ENCODE peak calls at places on chromosomes 3 and 15, in four cellular contexts. N, D, B and S are unnamed samples.

GRCh38 chr3:51700403-51700802 is 6.5 kb upstream of the GRM2 start:
- DNase-seq in B (no peak), D (no peak), N (no peak), S (no peak)

GRCh38 chr3:126394179-126394976 is at the start of gene CFAP100:
- DNase-seq in B (no peak), D (no peak), N (no peak), S (no peak)

GRCh38 chr3:65425880-65426279 is 612.8 kb downstream of the MAGI1 start:
- DNase-seq in B (no peak), N (no peak), D (peak), S (no peak)

GRCh38 chr3:4981160-4981687 is 2.0 kb downstream of the BHLHE40 start:
- DNase-seq in B (no peak), N (no peak), D (no peak), S (no peak)

GRCh38 chr3:157117875-157118654 is 41.9 kb downstream of the CCNL1 start:
- DNase-seq in D (no peak), B (no peak), N (no peak), S (no peak)

GRCh38 chr3:160677459-160677901 is 520 bp downstream of the ARL14 start:
- DNase-seq in N (no peak), D (no peak), B (no peak), S (peak)

GRCh38 chr3:111070772-111071256 is 802 bp upstream of the NECTIN3 start:
- DNase-seq in B (peak), D (peak), N (no peak), S (no peak)

GRCh38 chr15:39685999-39686613 is 96.5 kb downstream of the FSIP1 start:
- DNase-seq in D (peak), N (peak), B (peak), S (peak)

GRCh38 chr15:31158858-31159569 is 57.5 kb upstream of the TRPM1 start:
- DNase-seq in B (no peak), D (no peak), N (no peak), S (no peak)

GRCh38 chr3:16516695-16517481 is 3.4 kb upstream of the RFTN1 start:
- DNase-seq in N (no peak), D (peak), B (no peak), S (no peak)

GRCh38 chr3:46019707-46020106 is 7.6 kb downstream of the XCR1 start:
- DNase-seq in N (no peak), D (no peak), B (no peak), S (no peak)

GRCh38 chr3:184716652-184717607 is 5.1 kb upstream of the MAGEF1 start:
- DNase-seq in B (no peak), D (peak), N (no peak), S (no peak)

GRCh38 chr15:77747175-77748077 is 114.7 kb upstream of the LINGO1 start:
- DNase-seq in B (peak), D (no peak), N (no peak), S (no peak)

GRCh38 chr3:8524656-8525399 is 23.2 kb downstream of the LMCD1 start:
- DNase-seq in B (no peak), N (no peak), D (no peak), S (no peak)

GRCh38 chr3:172685331-172686214 is 25.3 kb downstream of the NCEH1 start:
- DNase-seq in B (no peak), N (no peak), D (no peak), S (no peak)

GRCh38 chr3:71384393-71384792 is 199.1 kb downstream of the FOXP1 start:
- DNase-seq in B (no peak), N (no peak), D (no peak), S (no peak)

GRCh38 chr3:188911033-188911850 is 260.5 kb upstream of the TPRG1 start:
- DNase-seq in B (no peak), D (no peak), N (no peak), S (no peak)

GRCh38 chr3:12458901-12459300 is 25.4 kb upstream of the TSEN2 start:
- DNase-seq in N (no peak), D (no peak), B (no peak), S (no peak)

GRCh38 chr3:114405202-114405601 is 111.4 kb downstream of the TIGIT start:
- DNase-seq in B (no peak), N (no peak), D (no peak), S (no peak)

GRCh38 chr15:100856847-100857246 is 22.8 kb upstream of the ALDH1A3 start:
- DNase-seq in B (no peak), N (no peak), D (no peak), S (no peak)

GRCh38 chr3:72665701-72666443 is 182.4 kb downstream of the SHQ1 start:
- DNase-seq in B (peak), D (no peak), N (no peak), S (no peak)

GRCh38 chr3:8579101-8579500 is 65.5 kb downstream of the SSUH2 start:
- DNase-seq in B (no peak), D (no peak), N (no peak), S (no peak)

GRCh38 chr3:12155833-12156232 is 2.9 kb downstream of the TIMP4 start:
- DNase-seq in B (peak), D (peak), N (peak), S (no peak)

GRCh38 chr15:39434126-39434525 is 146.8 kb upstream of the THBS1 start:
- DNase-seq in B (no peak), D (peak), N (no peak), S (no peak)

GRCh38 chr3:150114873-150115570 is 144.3 kb upstream of the PFN2 start:
- DNase-seq in N (no peak), D (no peak), B (no peak), S (no peak)

GRCh38 chr15:92071030-92071644 is 217.6 kb downstream of the SLCO3A1 start:
- DNase-seq in B (no peak), N (no peak), D (no peak), S (no peak)

GRCh38 chr15:53573091-53573490 is 186.4 kb downstream of the WDR72 start:
- DNase-seq in D (no peak), B (no peak), N (no peak), S (no peak)

GRCh38 chr3:97864-98263 is 98.7 kb upstream of the CHL1 start:
- DNase-seq in B (no peak), N (no peak), D (no peak), S (no peak)

GRCh38 chr3:171218069-171218468 is 191.5 kb upstream of the SLC2A2 start:
- DNase-seq in D (no peak), B (no peak), N (no peak), S (no peak)

GRCh38 chr3:102979682-102980378 is 545.0 kb downstream of the ZPLD1 start:
- DNase-seq in D (no peak), N (peak), B (no peak), S (no peak)

GRCh38 chr3:126186749-126187148 is 6.4 kb upstream of the ALDH1L1 start:
- DNase-seq in N (no peak), B (no peak), D (no peak), S (no peak)

GRCh38 chr3:128619146-128619890 is 31.3 kb downstream of the RPN1 start:
- DNase-seq in N (no peak), D (no peak), B (no peak), S (peak)

GRCh38 chr3:33914731-33915389 is 116.4 kb downstream of the PDCD6IP start:
- DNase-seq in D (no peak), N (no peak), B (peak), S (no peak)

GRCh38 chr3:4735243-4735642 is 242.1 kb downstream of the ITPR1 start:
- DNase-seq in N (no peak), B (no peak), D (no peak), S (no peak)

GRCh38 chr3:187973977-187974856 is 179.7 kb upstream of the LPP start:
- DNase-seq in B (no peak), N (no peak), D (no peak), S (no peak)

GRCh38 chr3:66416556-66417304 is 84.1 kb downstream of the LRIG1 start:
- DNase-seq in N (no peak), B (no peak), D (no peak), S (no peak)

GRCh38 chr3:131036200-131036816 is 9.6 kb downstream of the NEK11 start:
- DNase-seq in B (no peak), D (no peak), N (no peak), S (no peak)
- TF ChIP-seq TCF7L2 in B (no peak), D (no peak), N (no peak), S (no peak)

GRCh38 chr3:182697345-182697919 is 95.9 kb upstream of the ATP11B start:
- DNase-seq in D (no peak), B (peak), N (no peak), S (no peak)

GRCh38 chr3:182693723-182694122 is 99.6 kb upstream of the ATP11B start:
- DNase-seq in B (no peak), N (no peak), D (no peak), S (no peak)

GRCh38 chr3:182690163-182690562 is 103.1 kb upstream of the ATP11B start:
- DNase-seq in N (no peak), B (no peak), D (no peak), S (no peak)

GRCh38 chr3:182692685-182693084 is 100.6 kb upstream of the ATP11B start:
- DNase-seq in D (no peak), N (no peak), B (no peak), S (no peak)

DNA sequence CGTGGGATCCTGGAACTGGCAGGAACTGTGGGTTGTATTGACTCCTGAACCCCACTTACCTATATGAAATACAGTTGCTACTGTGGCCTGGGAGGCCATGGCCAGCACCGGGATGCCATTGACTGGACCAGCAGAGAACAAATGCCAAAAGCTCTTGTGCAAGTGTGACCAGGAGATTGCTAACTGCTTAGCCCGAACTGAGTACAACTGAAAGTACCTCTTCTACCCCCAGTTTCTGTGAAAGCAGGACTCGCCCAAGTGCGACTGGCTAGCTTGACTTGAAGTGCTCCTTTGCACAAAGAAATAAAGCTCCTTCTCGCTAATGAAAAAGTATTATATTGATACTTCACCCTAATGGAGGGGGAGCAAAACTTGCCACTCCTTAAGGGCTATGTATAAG is 101.3 kb upstream of the ATP11B start:
- DNase-seq in B (no peak), N (no peak), D (no peak), S (no peak)
- H3K27ac ChIP-seq in B (no peak), N (no peak), D (no peak), S (no peak)

GRCh38 chr3:129665024-129665768 is 58.7 kb upstream of the PLXND1 start:
- DNase-seq in D (peak), B (no peak), N (no peak), S (no peak)
- TF ChIP-seq TCF7L2 in D (no peak), B (no peak), N (no peak), S (no peak)

DNA sequence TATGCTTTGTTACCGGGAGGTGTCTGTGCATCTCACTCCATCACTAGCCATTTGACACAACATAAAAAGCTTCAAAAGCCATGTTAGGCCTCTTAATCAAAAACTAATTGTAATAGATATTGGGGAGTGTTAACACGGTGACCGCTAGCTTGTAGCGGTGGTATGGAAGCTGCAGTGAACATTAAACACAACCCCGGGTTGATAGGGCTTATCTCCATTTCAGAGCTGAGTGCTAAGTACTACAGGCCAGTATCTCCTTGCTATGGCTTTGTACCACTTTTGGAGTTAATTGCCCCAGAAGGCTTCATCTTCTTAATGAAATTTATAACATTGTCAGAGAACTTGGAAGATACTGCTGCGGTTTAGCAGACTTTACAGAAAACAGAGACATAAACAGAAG is 142.6 kb upstream of the NR2F2 start:
- DNase-seq in D (no peak), B (no peak), N (no peak), S (no peak)
- H3K27ac ChIP-seq in D (no peak), B (no peak), N (no peak), S (no peak)

GRCh38 chr3:98199020-98199419 is 32.5 kb downstream of the OR5H15 start:
- DNase-seq in N (no peak), B (no peak), D (no peak), S (no peak)
- TF ChIP-seq TCF7L2 in N (no peak), B (no peak), D (no peak), S (no peak)

GRCh38 chr15:52008698-52009434 is 10.2 kb upstream of the MAPK6 start:
- DNase-seq in B (peak), D (peak), N (no peak), S (peak)
- H3K27ac ChIP-seq in B (peak), D (peak), N (no peak), S (no peak)

GRCh38 chr15:64133619-64134018 is 17.9 kb upstream of the SNX22 start:
- DNase-seq in N (no peak), D (no peak), B (no peak), S (no peak)

GRCh38 chr15:64131547-64131946 is 20.0 kb upstream of the SNX22 start:
- DNase-seq in D (no peak), N (no peak), B (no peak), S (no peak)

GRCh38 chr15:64137226-64137833 is 14.2 kb upstream of the SNX22 start:
- DNase-seq in B (no peak), D (no peak), N (no peak), S (no peak)

GRCh38 chr15:64132217-64132616 is 19.3 kb upstream of the SNX22 start:
- DNase-seq in D (no peak), B (no peak), N (no peak), S (no peak)

GRCh38 chr15:64134322-64134829 is 17.2 kb upstream of the SNX22 start:
- DNase-seq in N (no peak), D (no peak), B (no peak), S (no peak)
- TF ChIP-seq TCF7L2 in N (no peak), D (no peak), B (no peak), S (no peak)

GRCh38 chr3:144028798-144029411 is 57.3 kb downstream of the DIPK2A start:
- DNase-seq in N (no peak), B (no peak), D (no peak), S (no peak)
- H3K27ac ChIP-seq in N (no peak), B (no peak), D (no peak), S (no peak)

GRCh38 chr3:112785321-112786001 is 61.2 kb downstream of the CD200R1L start:
- DNase-seq in B (no peak), D (no peak), N (no peak), S (no peak)

GRCh38 chr3:112789787-112790186 is 56.9 kb downstream of the CD200R1L start:
- DNase-seq in N (no peak), B (no peak), D (no peak), S (no peak)

GRCh38 chr3:112786881-112787625 is 59.6 kb downstream of the CD200R1L start:
- DNase-seq in B (no peak), D (no peak), N (no peak), S (no peak)

GRCh38 chr3:112782481-112782880 is 64.2 kb downstream of the CD200R1L start:
- DNase-seq in D (no peak), B (no peak), N (no peak), S (no peak)

GRCh38 chr3:112786002-112786590 is 60.6 kb downstream of the CD200R1L start:
- DNase-seq in D (no peak), B (peak), N (no peak), S (no peak)
- TF ChIP-seq TCF7L2 in D (no peak), B (no peak), N (no peak), S (no peak)